ENCODE peak calls at places on chromosomes 6 and 20, in five cellular contexts. W, O, J, N and M are unnamed samples.

GRCh38 chr20:43710370-43711044 is 16.3 kb downstream of the GTSF1L start:
- DNase-seq in J (no peak), W (no peak), O (no peak), N (peak; percentile 92), M (no peak)

GRCh38 chr6:132369526-132369925 is 31.7 kb downstream of the MOXD1 start:
- DNase-seq in J (peak; percentile 84), O (no peak), N (no peak), W (no peak), M (no peak)

GRCh38 chr20:1861347-1861987 is 33.7 kb upstream of the SIRPA start:
- DNase-seq in W (no peak), J (no peak), O (no peak), N (no peak), M (no peak)

GRCh38 chr20:24693466-24694156 is 224.2 kb downstream of the SYNDIG1 start:
- DNase-seq in W (no peak), O (no peak), J (no peak), N (no peak), M (no peak)

GRCh38 chr6:5671604-5672559 is 334.8 kb downstream of the NRN1 start:
- DNase-seq in O (no peak), N (peak; percentile 22), J (no peak), W (no peak), M (no peak)

GRCh38 chr6:130811932-130812331 is 15.3 kb upstream of the SMLR1 start:
- DNase-seq in W (no peak), J (no peak), N (no peak), O (no peak), M (no peak)

GRCh38 chr6:18792832-18793231 is 405.7 kb downstream of the RNF144B start:
- DNase-seq in O (no peak), J (no peak), W (no peak), N (no peak), M (no peak)

GRCh38 chr6:28947067-28947765 is 23.4 kb upstream of the TRIM27 start:
- DNase-seq in N (no peak), W (no peak), O (no peak), J (no peak), M (no peak)

GRCh38 chr20:17530716-17531536 is at the start of gene BFSP1:
- DNase-seq in W (peak; percentile 80), O (peak; percentile 47), J (peak; percentile 73), N (peak; percentile 13), M (peak; percentile 84)

GRCh38 chr6:46850781-46851180 is 57.6 kb downstream of the MEP1A start:
- DNase-seq in W (no peak), O (no peak), J (no peak), N (no peak), M (no peak)

GRCh38 chr6:446418-447366 is 55.1 kb downstream of the IRF4 start:
- DNase-seq in O (no peak), J (no peak), W (no peak), N (no peak), M (no peak)

GRCh38 chr6:39206250-39206721 is 23.0 kb downstream of the KCNK5 start:
- DNase-seq in W (no peak), N (no peak), J (no peak), O (no peak), M (no peak)

GRCh38 chr20:49052334-49052733 is 6.2 kb downstream of the CSE1L start:
- DNase-seq in N (no peak), W (no peak), J (peak; percentile 17), O (no peak), M (no peak)

GRCh38 chr6:4973972-4974885 is 29.6 kb downstream of the RPP40 start:
- DNase-seq in N (no peak), W (peak; percentile 78), J (peak; percentile 25), O (no peak), M (peak; percentile 66)

GRCh38 chr20:52481443-52481842 is 289.9 kb upstream of the ZFP64 start:
- DNase-seq in O (no peak), J (no peak), N (no peak), W (no peak), M (no peak)

GRCh38 chr6:36323062-36323461 is 13.6 kb downstream of the BNIP5 start:
- DNase-seq in O (no peak), J (peak; percentile 21), W (peak; percentile 17), N (no peak), M (no peak)

GRCh38 chr6:43636312-43636667 is 650 bp downstream of the MAD2L1BP start:
- DNase-seq in N (peak; percentile 26), O (no peak), W (peak; percentile 1), J (peak; percentile 18), M (no peak)

GRCh38 chr20:62766071-62766450 is 30.2 kb upstream of the MRGBP start:
- DNase-seq in N (no peak), O (no peak), W (no peak), J (no peak), M (peak; percentile 1)

GRCh38 chr20:22805219-22805618 is 220.8 kb upstream of the FOXA2 start:
- DNase-seq in J (peak; percentile 73), W (no peak), N (no peak), O (peak; percentile 34), M (peak; percentile 77)

GRCh38 chr6:11197175-11197535 is 35.3 kb downstream of the NEDD9 start:
- DNase-seq in J (peak; percentile 91), O (no peak), W (no peak), N (no peak), M (no peak)

GRCh38 chr6:43699564-43700186 is 12.1 kb upstream of the MRPS18A start:
- DNase-seq in J (peak; percentile 33), O (no peak), W (peak; percentile 47), N (no peak), M (no peak)

GRCh38 chr20:830011-830521 is 3.4 kb upstream of the FAM110A start:
- DNase-seq in N (no peak), J (peak; percentile 79), W (no peak), O (no peak), M (no peak)

GRCh38 chr6:168136622-168137021 is 57.6 kb upstream of the FRMD1 start:
- DNase-seq in O (no peak), W (no peak), N (no peak), J (no peak), M (no peak)

GRCh38 chr6:124974770-124975377 is 12.6 kb downstream of the RNF217 start:
- DNase-seq in O (no peak), J (no peak), N (no peak), W (no peak), M (no peak)

GRCh38 chr20:62822788-62823651 is 6.2 kb downstream of the COL9A3 start:
- DNase-seq in N (peak; percentile 87), J (peak; percentile 25), W (peak; percentile 62), O (no peak), M (peak; percentile 57)

GRCh38 chr6:16043171-16044142 is 85.4 kb upstream of the MYLIP start:
- DNase-seq in J (no peak), O (no peak), N (no peak), W (no peak), M (no peak)

GRCh38 chr6:42503894-42504293 is 52.2 kb upstream of the TRERF1 start:
- DNase-seq in J (no peak), N (no peak), W (no peak), O (no peak), M (no peak)

GRCh38 chr6:56235245-56235644 is 12.1 kb downstream of the COL21A1 start:
- DNase-seq in N (no peak), W (no peak), O (no peak), J (no peak), M (no peak)

GRCh38 chr20:17594443-17594842 is 24.6 kb downstream of the DSTN start:
- DNase-seq in N (no peak), W (peak; percentile 17), J (no peak), O (no peak), M (no peak)

GRCh38 chr6:87501809-87502572 is 29.2 kb downstream of the SLC35A1 start:
- DNase-seq in N (no peak), O (no peak), J (no peak), W (no peak), M (no peak)

GRCh38 chr20:36861625-36861874 is 14.4 kb upstream of the TLDC2 start:
- DNase-seq in W (no peak), O (peak; percentile 56), N (no peak), J (peak; percentile 37), M (peak; percentile 71)

GRCh38 chr20:57582432-57583288 is 21.8 kb downstream of the PCK1 start:
- DNase-seq in J (no peak), N (peak; percentile 45), W (no peak), O (no peak), M (no peak)

GRCh38 chr6:33960345-33961313 is 156.8 kb upstream of the MLN start:
- DNase-seq in N (no peak), J (no peak), O (no peak), W (no peak), M (no peak)

GRCh38 chr6:161272600-161273355 is 1.1 kb downstream of the AGPAT4 start:
- DNase-seq in O (no peak), W (peak; percentile 36), N (no peak), J (peak; percentile 9), M (no peak)